ENCODE peak calls at places on chromosome 14, in seven cellular contexts. I, G, T, C, Y, M and V are unnamed samples.

GRCh38 chr14:23984891-23985607 is 3.7 kb upstream of the DHRS4L2 start:
- DNase-seq in I (peak), G (peak), T (no peak), C (no peak), Y (peak), M (no peak), V (no peak)

GRCh38 chr14:105336477-105337287 is 22.1 kb downstream of the PACS2 start:
- DNase-seq in I (no peak), G (no peak), T (no peak), C (no peak), Y (no peak), M (no peak), V (no peak)

GRCh38 chr14:103688906-103689902 is 26.0 kb downstream of the XRCC3 start:
- DNase-seq in I (no peak), G (no peak), T (no peak), C (peak), Y (no peak), M (no peak), V (peak)

GRCh38 chr14:32621585-32621984 is 292.5 kb downstream of the AKAP6 start:
- DNase-seq in I (no peak), G (no peak), T (no peak), C (no peak), Y (no peak), M (no peak), V (no peak)

GRCh38 chr14:89881839-89882238 is 72.7 kb downstream of the EFCAB11 start:
- DNase-seq in I (no peak), G (no peak), T (no peak), C (no peak), Y (no peak), M (no peak), V (no peak)

GRCh38 chr14:91361236-91361811 is 56.3 kb downstream of the CCDC88C start:
- DNase-seq in I (peak), G (no peak), T (no peak), C (no peak), Y (peak), M (no peak), V (no peak)

GRCh38 chr14:95183532-95184412 is 26.4 kb upstream of the DICER1 start:
- DNase-seq in I (no peak), G (no peak), T (no peak), C (no peak), Y (peak), M (no peak), V (no peak)

GRCh38 chr14:56490379-56490778 is 89.2 kb upstream of the TMEM260 start:
- DNase-seq in I (peak), G (no peak), T (no peak), C (no peak), Y (peak), M (no peak), V (no peak)

GRCh38 chr14:91866061-91866460 is 1.3 kb downstream of the TC2N start:
- DNase-seq in I (no peak), G (no peak), T (no peak), C (no peak), Y (peak), M (no peak), V (no peak)

GRCh38 chr14:105496831-105497591 is 6.0 kb downstream of the TEDC1 start:
- DNase-seq in I (no peak), G (no peak), T (no peak), C (no peak), Y (no peak), M (no peak), V (peak)

GRCh38 chr14:97878206-97878605 is 1081.0 kb downstream of the VRK1 start:
- DNase-seq in I (no peak), G (no peak), T (no peak), C (no peak), Y (no peak), M (no peak), V (peak)

GRCh38 chr14:88128811-88129210 is 123.9 kb downstream of the GPR65 start:
- DNase-seq in I (no peak), G (no peak), T (no peak), C (no peak), Y (no peak), M (no peak), V (no peak)

GRCh38 chr14:67704484-67705089 is 2.9 kb downstream of the RDH12 start:
- DNase-seq in I (peak), G (peak), T (peak), C (peak), Y (peak), M (peak), V (no peak)

GRCh38 chr14:35305633-35306032 is 13.5 kb downstream of the PSMA6 start:
- DNase-seq in I (no peak), G (no peak), T (no peak), C (no peak), Y (no peak), M (no peak), V (no peak)